ENCODE peak calls at places on chromosomes 16 and 17, in seven cellular contexts. One of them, this sample, is unnamed.
A peak's percentile ranks its signal among the peaks of the same experiment; 100 is the strongest.

GRCh38 chr17:37742762-37743611 is 1.9 kb downstream of the HNF1B start:
- DNase-seq in kidney glomerular epithelial cell: no peak
- DNase-seq in breast epithelium: no peak
- DNase-seq in M059J: peak; percentile 17
- DNase-seq in heart right ventricle: no peak
- DNase-seq in NCI-H510A treated with DMSO at 0.1 percent for 48 hours: no peak
- DNase-seq in fibroblast of gingiva: no peak
- DNase-seq in this sample: peak; percentile 82

GRCh38 chr16:73058616-73059409 is 10.9 kb upstream of the ZFHX3 start:
- DNase-seq in M059J: peak; percentile 47
- DNase-seq in fibroblast of gingiva: peak; percentile 54
- DNase-seq in heart right ventricle: peak; percentile 40
- DNase-seq in kidney glomerular epithelial cell: peak; percentile 23
- DNase-seq in breast epithelium: no peak
- DNase-seq in NCI-H510A treated with DMSO at 0.1 percent for 48 hours: peak; percentile 53
- DNase-seq in this sample: peak; percentile 41

GRCh38 chr16:66512589-66513404 is 37.1 kb downstream of the TK2 start:
- DNase-seq in fibroblast of gingiva: peak; percentile 71
- DNase-seq in kidney glomerular epithelial cell: peak; percentile 65
- DNase-seq in NCI-H510A treated with DMSO at 0.1 percent for 48 hours: no peak
- DNase-seq in breast epithelium: no peak
- DNase-seq in heart right ventricle: no peak
- DNase-seq in M059J: peak; percentile 70
- DNase-seq in this sample: peak; percentile 44

GRCh38 chr16:27374794-27375499 is 27.0 kb upstream of the IL21R start:
- DNase-seq in kidney glomerular epithelial cell: peak; percentile 81
- DNase-seq in fibroblast of gingiva: peak; percentile 56
- DNase-seq in breast epithelium: peak; percentile 35
- DNase-seq in NCI-H510A treated with DMSO at 0.1 percent for 48 hours: peak; percentile 50
- DNase-seq in M059J: peak; percentile 82
- DNase-seq in heart right ventricle: peak; percentile 63
- DNase-seq in this sample: peak; percentile 93

GRCh38 chr16:85819245-85819644 is 19.8 kb downstream of the COX4I1 start:
- DNase-seq in breast epithelium: peak; percentile 48
- DNase-seq in heart right ventricle: peak; percentile 77
- DNase-seq in kidney glomerular epithelial cell: peak; percentile 37
- DNase-seq in M059J: peak; percentile 79
- DNase-seq in fibroblast of gingiva: peak; percentile 61
- DNase-seq in NCI-H510A treated with DMSO at 0.1 percent for 48 hours: peak; percentile 38
- DNase-seq in this sample: peak; percentile 84

GRCh38 chr16:3945751-3946603 is 65.5 kb upstream of the CREBBP start:
- DNase-seq in fibroblast of gingiva: peak; percentile 95
- DNase-seq in kidney glomerular epithelial cell: peak; percentile 96
- DNase-seq in NCI-H510A treated with DMSO at 0.1 percent for 48 hours: no peak
- DNase-seq in heart right ventricle: peak; percentile 34
- DNase-seq in breast epithelium: peak; percentile 76
- DNase-seq in M059J: peak; percentile 99
- DNase-seq in this sample: peak; percentile 100

GRCh38 chr17:71325117-71325516 is 795.7 kb upstream of the SOX9 start:
- DNase-seq in M059J: no peak
- DNase-seq in kidney glomerular epithelial cell: no peak
- DNase-seq in breast epithelium: no peak
- DNase-seq in fibroblast of gingiva: no peak
- DNase-seq in heart right ventricle: no peak
- DNase-seq in NCI-H510A treated with DMSO at 0.1 percent for 48 hours: no peak
- DNase-seq in this sample: no peak

GRCh38 chr17:34382586-34383224 is 19.7 kb upstream of the CCL1 start:
- DNase-seq in NCI-H510A treated with DMSO at 0.1 percent for 48 hours: no peak
- DNase-seq in fibroblast of gingiva: no peak
- DNase-seq in kidney glomerular epithelial cell: no peak
- DNase-seq in M059J: peak; percentile 52
- DNase-seq in breast epithelium: no peak
- DNase-seq in heart right ventricle: no peak
- DNase-seq in this sample: no peak

GRCh38 chr17:16919663-16920627 is 52.0 kb downstream of the TNFRSF13B start:
- DNase-seq in fibroblast of gingiva: no peak
- DNase-seq in heart right ventricle: no peak
- DNase-seq in M059J: no peak
- DNase-seq in kidney glomerular epithelial cell: no peak
- DNase-seq in NCI-H510A treated with DMSO at 0.1 percent for 48 hours: no peak
- DNase-seq in breast epithelium: no peak
- DNase-seq in this sample: no peak

GRCh38 chr16:87045462-87046216 is 271.6 kb downstream of the C16orf95 start:
- DNase-seq in fibroblast of gingiva: no peak
- DNase-seq in NCI-H510A treated with DMSO at 0.1 percent for 48 hours: no peak
- DNase-seq in heart right ventricle: no peak
- DNase-seq in M059J: no peak
- DNase-seq in breast epithelium: no peak
- DNase-seq in kidney glomerular epithelial cell: no peak
- DNase-seq in this sample: no peak